ENCODE peak calls at places on chromosomes 13 and 19, in five cellular contexts. V, X, K, C and L are unnamed samples.
A peak's percentile ranks its signal among the peaks of the same experiment; 100 is the strongest.

GRCh38 chr13:112711528-112712265 is 21.9 kb downstream of the ATP11A start:
- DNase-seq in K (peak; percentile 84), X (peak; percentile 96), C (peak; percentile 97), V (no peak), L (peak; percentile 25)

GRCh38 chr19:3984584-3984907 is 717 bp downstream of the EEF2 start:
- DNase-seq in V (no peak), X (peak; percentile 24), K (no peak), C (no peak), L (no peak)

GRCh38 chr13:113005997-113006396 is 37.0 kb downstream of the MCF2L start:
- DNase-seq in X (no peak), C (no peak), K (no peak), V (no peak), L (no peak)

GRCh38 chr13:29474991-29475390 is 120.5 kb downstream of the SLC7A1 start:
- DNase-seq in C (peak; percentile 64), K (no peak), V (no peak), X (no peak), L (no peak)

GRCh38 chr19:19279062-19279612 is 6.0 kb upstream of the TM6SF2 start:
- DNase-seq in K (no peak), X (no peak), V (no peak), C (no peak), L (no peak)

GRCh38 chr13:45472171-45472705 is 7.5 kb downstream of the COG3 start:
- DNase-seq in C (peak; percentile 36), K (no peak), X (no peak), V (no peak), L (no peak)

GRCh38 chr13:29543230-29544215 is 52.0 kb downstream of the SLC7A1 start:
- DNase-seq in V (no peak), C (peak; percentile 34), K (no peak), X (no peak), L (peak; percentile 89)

GRCh38 chr13:56735537-56735942 is 405.2 kb upstream of the PRR20A start:
- DNase-seq in K (no peak), V (no peak), C (no peak), X (no peak), L (no peak)

GRCh38 chr19:29687244-29687896 is 22.1 kb downstream of the PLEKHF1 start:
- DNase-seq in C (peak; percentile 97), K (peak; percentile 75), V (no peak), X (peak; percentile 78), L (peak; percentile 61)

GRCh38 chr19:17536957-17537356 is 18.5 kb upstream of the COLGALT1 start:
- DNase-seq in X (no peak), V (no peak), C (no peak), K (no peak), L (no peak)

GRCh38 chr19:958967-959685 is 25.0 kb upstream of the WDR18 start:
- DNase-seq in K (no peak), X (no peak), V (no peak), C (peak; percentile 54), L (peak; percentile 88)

GRCh38 chr13:30971575-30971974 is 39.1 kb downstream of the TEX26 start:
- DNase-seq in K (no peak), X (no peak), C (peak; percentile 45), V (no peak), L (no peak)

GRCh38 chr19:39126593-39127187 is 1.1 kb downstream of the PAK4 start:
- DNase-seq in K (no peak), C (peak; percentile 70), V (no peak), X (no peak), L (no peak)

GRCh38 chr13:21749410-21749809 is 78.5 kb downstream of the FGF9 start:
- DNase-seq in K (no peak), C (no peak), V (no peak), X (no peak), L (no peak)

GRCh38 chr13:51271528-51272070 is 49.4 kb downstream of the FAM124A start:
- DNase-seq in K (no peak), X (no peak), V (no peak), C (no peak), L (no peak)

GRCh38 chr13:91142572-91142971 is 204.9 kb upstream of the MIR17HG start:
- DNase-seq in V (no peak), K (no peak), C (no peak), X (no peak), L (no peak)

GRCh38 chr13:98246538-98247172 is 69.6 kb upstream of the RNF113B start:
- DNase-seq in V (no peak), C (no peak), X (no peak), K (no peak), L (no peak)